ENCODE peak calls at places on chromosomes 5 and 9, in seven cellular contexts. One of them, this sample, is unnamed. For H3K4me1, the result is how much of the 10 kb centered on the place peaks cover.

GRCh38 chr9:69430206-69430605 is 105.2 kb downstream of the ENTREP1 start:
- DNase-seq in CD8-positive, alpha-beta T cell: no peak
- DNase-seq in hepatocyte: no peak
- DNase-seq in astrocyte: no peak
- DNase-seq in PC-3: no peak
- DNase-seq in mammary epithelial cell: no peak
- DNase-seq in IMR-90: no peak
- DNase-seq in this sample: no peak

GRCh38 chr9:136295055-136295454 is 8.8 kb downstream of the CCDC187 start:
- DNase-seq in CD8-positive, alpha-beta T cell: no peak
- DNase-seq in hepatocyte: no peak
- DNase-seq in astrocyte: no peak
- DNase-seq in PC-3: no peak
- DNase-seq in mammary epithelial cell: no peak
- DNase-seq in IMR-90: no peak
- DNase-seq in this sample: no peak

GRCh38 chr5:91038180-91038808 is 344.8 kb downstream of the ARRDC3 start:
- DNase-seq in CD8-positive, alpha-beta T cell: no peak
- DNase-seq in hepatocyte: no peak
- DNase-seq in astrocyte: peak
- DNase-seq in PC-3: no peak
- DNase-seq in mammary epithelial cell: no peak
- DNase-seq in IMR-90: no peak
- DNase-seq in this sample: no peak

GRCh38 chr5:168364738-168365550 is 73.5 kb downstream of the WWC1 start:
- DNase-seq in CD8-positive, alpha-beta T cell: no peak
- DNase-seq in hepatocyte: peak
- DNase-seq in astrocyte: peak
- DNase-seq in PC-3: peak
- DNase-seq in mammary epithelial cell: peak
- DNase-seq in IMR-90: peak
- DNase-seq in this sample: peak

GRCh38 chr5:12294151-12294550 is 389.9 kb upstream of the CTNND2 start:
- DNase-seq in CD8-positive, alpha-beta T cell: no peak
- DNase-seq in hepatocyte: no peak
- DNase-seq in astrocyte: no peak
- DNase-seq in PC-3: peak
- DNase-seq in mammary epithelial cell: no peak
- DNase-seq in IMR-90: no peak
- DNase-seq in this sample: no peak

GRCh38 chr5:169416583-169417196 is 115.8 kb upstream of the SLIT3 start:
- DNase-seq in CD8-positive, alpha-beta T cell: no peak
- DNase-seq in hepatocyte: peak
- DNase-seq in astrocyte: peak
- DNase-seq in PC-3: no peak
- DNase-seq in mammary epithelial cell: peak
- DNase-seq in IMR-90: peak
- DNase-seq in this sample: peak

GRCh38 chr5:58114324-58114723 is 345.6 kb downstream of the PLK2 start:
- DNase-seq in CD8-positive, alpha-beta T cell: no peak
- DNase-seq in hepatocyte: no peak
- DNase-seq in astrocyte: peak
- DNase-seq in PC-3: peak
- DNase-seq in mammary epithelial cell: peak
- DNase-seq in IMR-90: peak
- DNase-seq in this sample: no peak

GRCh38 chr5:149413477-149414210 is 34.6 kb upstream of the IL17B start:
- DNase-seq in CD8-positive, alpha-beta T cell: no peak
- DNase-seq in hepatocyte: no peak
- DNase-seq in astrocyte: no peak
- DNase-seq in PC-3: no peak
- DNase-seq in mammary epithelial cell: no peak
- DNase-seq in IMR-90: no peak
- DNase-seq in this sample: no peak

GRCh38 chr5:179795863-179796833 is 2.4 kb downstream of the LTC4S start:
- DNase-seq in CD8-positive, alpha-beta T cell: peak
- DNase-seq in hepatocyte: peak
- DNase-seq in astrocyte: peak
- DNase-seq in PC-3: peak
- DNase-seq in mammary epithelial cell: peak
- DNase-seq in IMR-90: peak
- DNase-seq in this sample: peak

GRCh38 chr5:143101134-143101533 is 302.4 kb downstream of the NR3C1 start:
- DNase-seq in CD8-positive, alpha-beta T cell: no peak
- DNase-seq in hepatocyte: no peak
- DNase-seq in astrocyte: no peak
- DNase-seq in PC-3: no peak
- DNase-seq in mammary epithelial cell: no peak
- DNase-seq in IMR-90: no peak
- DNase-seq in this sample: no peak

GRCh38 chr9:98380065-98380681 is 124.7 kb upstream of the TBC1D2 start:
- DNase-seq in CD8-positive, alpha-beta T cell: no peak
- DNase-seq in hepatocyte: peak
- DNase-seq in astrocyte: peak
- DNase-seq in PC-3: peak
- DNase-seq in mammary epithelial cell: no peak
- DNase-seq in IMR-90: peak
- DNase-seq in this sample: peak

GRCh38 chr5:56119050-56119449 is 114.1 kb downstream of the ANKRD55 start:
- DNase-seq in CD8-positive, alpha-beta T cell: no peak
- DNase-seq in hepatocyte: no peak
- DNase-seq in astrocyte: no peak
- DNase-seq in PC-3: no peak
- DNase-seq in mammary epithelial cell: no peak
- DNase-seq in IMR-90: no peak
- DNase-seq in this sample: no peak

GRCh38 chr5:56409331-56410190 is 176.4 kb upstream of the ANKRD55 start:
- DNase-seq in CD8-positive, alpha-beta T cell: no peak
- DNase-seq in hepatocyte: peak
- DNase-seq in astrocyte: peak
- DNase-seq in PC-3: peak
- DNase-seq in mammary epithelial cell: peak
- DNase-seq in IMR-90: peak
- DNase-seq in this sample: no peak

GRCh38 chr5:94983861-94984535 is 300.9 kb downstream of the MCTP1 start:
- DNase-seq in CD8-positive, alpha-beta T cell: no peak
- DNase-seq in hepatocyte: no peak
- DNase-seq in astrocyte: peak
- DNase-seq in PC-3: peak
- DNase-seq in mammary epithelial cell: peak
- DNase-seq in IMR-90: peak
- DNase-seq in this sample: no peak

GRCh38 chr5:180860273-180860886 is 696 bp downstream of the ZFP62 start:
- DNase-seq in CD8-positive, alpha-beta T cell: no peak
- DNase-seq in hepatocyte: peak
- DNase-seq in astrocyte: no peak
- DNase-seq in PC-3: peak
- DNase-seq in mammary epithelial cell: no peak
- DNase-seq in IMR-90: no peak
- DNase-seq in this sample: no peak

GRCh38 chr5:96527826-96528225 is 94.8 kb upstream of the PCSK1 start:
- DNase-seq in CD8-positive, alpha-beta T cell: no peak
- DNase-seq in hepatocyte: no peak
- DNase-seq in astrocyte: no peak
- DNase-seq in PC-3: no peak
- DNase-seq in mammary epithelial cell: no peak
- DNase-seq in IMR-90: no peak
- DNase-seq in this sample: no peak

GRCh38 chr5:95859327-95860060 is 37.0 kb upstream of the GLRX start:
- DNase-seq in CD8-positive, alpha-beta T cell: no peak
- DNase-seq in hepatocyte: peak
- DNase-seq in astrocyte: no peak
- DNase-seq in PC-3: peak
- DNase-seq in mammary epithelial cell: no peak
- DNase-seq in IMR-90: no peak
- DNase-seq in this sample: peak

GRCh38 chr5:178986326-178986960 is 8.7 kb downstream of the GRM6 start:
- DNase-seq in CD8-positive, alpha-beta T cell: no peak
- DNase-seq in hepatocyte: no peak
- DNase-seq in astrocyte: no peak
- DNase-seq in PC-3: no peak
- DNase-seq in mammary epithelial cell: no peak
- DNase-seq in IMR-90: no peak
- DNase-seq in this sample: no peak

GRCh38 chr5:68544091-68544655 is 328.6 kb downstream of the PIK3R1 start:
- DNase-seq in CD8-positive, alpha-beta T cell: no peak
- DNase-seq in hepatocyte: no peak
- DNase-seq in astrocyte: no peak
- DNase-seq in PC-3: no peak
- DNase-seq in mammary epithelial cell: peak
- DNase-seq in IMR-90: no peak
- DNase-seq in this sample: no peak

GRCh38 chr9:90898229-90898628 is 96.6 kb downstream of the SYK start:
- DNase-seq in CD8-positive, alpha-beta T cell: no peak
- DNase-seq in hepatocyte: no peak
- DNase-seq in astrocyte: no peak
- DNase-seq in PC-3: peak
- DNase-seq in mammary epithelial cell: no peak
- DNase-seq in IMR-90: peak
- DNase-seq in this sample: no peak

GRCh38 chr9:131410051-131410491 is 16.2 kb downstream of the PRRC2B start:
- DNase-seq in CD8-positive, alpha-beta T cell: no peak
- DNase-seq in hepatocyte: no peak
- DNase-seq in astrocyte: no peak
- DNase-seq in PC-3: no peak
- DNase-seq in mammary epithelial cell: peak
- DNase-seq in IMR-90: peak
- DNase-seq in this sample: no peak

GRCh38 chr5:75057551-75057950 is 5.2 kb upstream of the GCNT4 start:
- DNase-seq in CD8-positive, alpha-beta T cell: no peak
- DNase-seq in hepatocyte: no peak
- DNase-seq in astrocyte: no peak
- DNase-seq in PC-3: no peak
- DNase-seq in mammary epithelial cell: peak
- DNase-seq in IMR-90: no peak
- DNase-seq in this sample: no peak

GRCh38 chr9:132293145-132293721 is 61.6 kb downstream of the SETX start:
- DNase-seq in CD8-positive, alpha-beta T cell: no peak
- DNase-seq in hepatocyte: no peak
- DNase-seq in astrocyte: no peak
- DNase-seq in PC-3: no peak
- DNase-seq in mammary epithelial cell: no peak
- DNase-seq in IMR-90: no peak
- DNase-seq in this sample: no peak

GRCh38 chr5:173890195-173890951 is 2.2 kb downstream of the CPEB4 start:
- DNase-seq in CD8-positive, alpha-beta T cell: no peak
- DNase-seq in hepatocyte: peak
- DNase-seq in astrocyte: no peak
- DNase-seq in PC-3: peak
- DNase-seq in mammary epithelial cell: no peak
- DNase-seq in IMR-90: peak
- DNase-seq in this sample: peak
- H3K4me3 ChIP-seq in CD8-positive, alpha-beta T cell: no peak
- H3K4me3 ChIP-seq in hepatocyte: peak
- H3K4me3 ChIP-seq in astrocyte: peak
- H3K4me3 ChIP-seq in PC-3: peak
- H3K4me3 ChIP-seq in mammary epithelial cell: peak
- H3K4me3 ChIP-seq in IMR-90: peak
- H3K4me3 ChIP-seq in this sample: no peak

GRCh38 chr9:91946825-91947224 is 3.2 kb downstream of the ROR2 start:
- DNase-seq in CD8-positive, alpha-beta T cell: no peak
- DNase-seq in hepatocyte: no peak
- DNase-seq in astrocyte: no peak
- DNase-seq in PC-3: no peak
- DNase-seq in mammary epithelial cell: no peak
- DNase-seq in IMR-90: peak
- DNase-seq in this sample: no peak

GRCh38 chr9:91948423-91949292 is 1.4 kb downstream of the ROR2 start:
- DNase-seq in CD8-positive, alpha-beta T cell: no peak
- DNase-seq in hepatocyte: peak
- DNase-seq in astrocyte: peak
- DNase-seq in PC-3: no peak
- DNase-seq in mammary epithelial cell: peak
- DNase-seq in IMR-90: peak
- DNase-seq in this sample: peak

GRCh38 chr9:91949293-91949945 is 609 bp downstream of the ROR2 start:
- DNase-seq in CD8-positive, alpha-beta T cell: no peak
- DNase-seq in hepatocyte: peak
- DNase-seq in astrocyte: no peak
- DNase-seq in PC-3: no peak
- DNase-seq in mammary epithelial cell: peak
- DNase-seq in IMR-90: no peak
- DNase-seq in this sample: no peak

GRCh38 chr9:91946196-91946595 is 3.8 kb downstream of the ROR2 start:
- DNase-seq in CD8-positive, alpha-beta T cell: no peak
- DNase-seq in hepatocyte: no peak
- DNase-seq in astrocyte: no peak
- DNase-seq in PC-3: no peak
- DNase-seq in mammary epithelial cell: no peak
- DNase-seq in IMR-90: no peak
- DNase-seq in this sample: no peak

DNA sequence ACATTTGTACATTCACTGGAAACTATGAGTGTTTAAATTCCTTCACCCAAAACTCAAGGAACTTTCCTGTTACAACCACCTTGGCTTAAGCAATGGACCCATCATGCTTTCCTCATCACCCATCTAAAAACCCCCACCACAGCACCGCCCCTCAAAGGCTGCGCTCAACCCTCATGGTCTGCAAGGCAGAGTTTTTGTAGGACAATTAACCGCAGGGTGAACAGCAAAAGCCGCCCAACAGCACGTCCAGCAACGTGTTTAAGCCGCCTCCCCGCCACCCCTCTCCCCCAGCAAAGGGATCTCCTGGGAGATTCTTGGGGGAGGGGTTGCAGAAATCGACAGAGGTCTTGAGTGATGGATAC is 2.0 kb downstream of the ROR2 start:
- DNase-seq in CD8-positive, alpha-beta T cell: no peak
- DNase-seq in hepatocyte: peak
- DNase-seq in astrocyte: no peak
- DNase-seq in PC-3: no peak
- DNase-seq in mammary epithelial cell: no peak
- DNase-seq in IMR-90: peak
- DNase-seq in this sample: no peak
- H3K27ac ChIP-seq in CD8-positive, alpha-beta T cell: no peak
- H3K27ac ChIP-seq in hepatocyte: peak
- H3K27ac ChIP-seq in astrocyte: no peak
- H3K27ac ChIP-seq in PC-3: no peak
- H3K27ac ChIP-seq in mammary epithelial cell: no peak
- H3K27ac ChIP-seq in IMR-90: peak
- H3K27ac ChIP-seq in this sample: no peak

GRCh38 chr9:104911029-104911607 is 16.8 kb downstream of the ABCA1 start:
- DNase-seq in CD8-positive, alpha-beta T cell: no peak
- DNase-seq in hepatocyte: no peak
- DNase-seq in astrocyte: peak
- DNase-seq in PC-3: peak
- DNase-seq in mammary epithelial cell: no peak
- DNase-seq in IMR-90: peak
- DNase-seq in this sample: no peak
- H3K4me1 ChIP-seq in CD8-positive, alpha-beta T cell: under half
- H3K4me1 ChIP-seq in hepatocyte: under half
- H3K4me1 ChIP-seq in astrocyte: under half
- H3K4me1 ChIP-seq in PC-3: under half
- H3K4me1 ChIP-seq in mammary epithelial cell: under half
- H3K4me1 ChIP-seq in IMR-90: under half
- H3K4me1 ChIP-seq in this sample: half or more

GRCh38 chr5:87339986-87340385 is 72.3 kb downstream of the RASA1 start:
- DNase-seq in CD8-positive, alpha-beta T cell: no peak
- DNase-seq in hepatocyte: no peak
- DNase-seq in astrocyte: no peak
- DNase-seq in PC-3: peak
- DNase-seq in mammary epithelial cell: no peak
- DNase-seq in IMR-90: no peak
- DNase-seq in this sample: no peak
- H3K4me3 ChIP-seq in CD8-positive, alpha-beta T cell: no peak
- H3K4me3 ChIP-seq in hepatocyte: no peak
- H3K4me3 ChIP-seq in astrocyte: no peak
- H3K4me3 ChIP-seq in PC-3: no peak
- H3K4me3 ChIP-seq in mammary epithelial cell: no peak
- H3K4me3 ChIP-seq in IMR-90: no peak
- H3K4me3 ChIP-seq in this sample: no peak

This sample was measured in body of pancreas.